ENCODE peak calls at places on chromosomes 13 and 19, in four cellular contexts. L is GM23248; A is CD4-positive, alpha-beta memory T cell; Q is uterus. U is an unnamed sample.

GRCh38 chr19:512548-513365 is 5.5 kb downstream of the TPGS1 start:
- DNase-seq in A (no peak), Q (no peak), L (no peak), U (no peak)

GRCh38 chr19:42132851-42133528 is 744 bp upstream of the POU2F2 start:
- DNase-seq in A (peak; percentile 79), L (peak; percentile 69), Q (peak; percentile 31), U (peak; percentile 70)

GRCh38 chr13:91576590-91576989 is 178.2 kb downstream of the GPC5 start:
- DNase-seq in A (no peak), L (no peak), Q (no peak), U (no peak)

GRCh38 chr19:41308450-41309224 is 1.3 kb upstream of the CCDC97 start:
- DNase-seq in L (peak; percentile 85), A (peak; percentile 92), Q (peak; percentile 95), U (peak; percentile 79)

GRCh38 chr13:42420304-42420703 is 148.4 kb downstream of the AKAP11 start:
- DNase-seq in A (no peak), Q (no peak), L (no peak), U (no peak)

GRCh38 chr19:6686628-6686975 is 16.6 kb upstream of the TNFSF14 start:
- DNase-seq in L (no peak), Q (no peak), A (no peak), U (no peak)

GRCh38 chr19:12939292-12939606 is 840 bp downstream of the CALR start:
- DNase-seq in Q (no peak), L (peak; percentile 90), A (peak; percentile 56), U (no peak)

GRCh38 chr19:55590621-55591020 is 8.7 kb downstream of the FIZ1 start:
- DNase-seq in A (no peak), L (peak; percentile 53), Q (no peak), U (no peak)

GRCh38 chr19:17950310-17951150 is 16.4 kb upstream of the KCNN1 start:
- DNase-seq in L (peak; percentile 24), A (peak; percentile 84), Q (no peak), U (no peak)

GRCh38 chr13:35926859-35927530 is 204.2 kb downstream of the DCLK1 start:
- DNase-seq in A (no peak), L (peak; percentile 28), Q (peak; percentile 61), U (no peak)

GRCh38 chr13:33727356-33728083 is 90.4 kb upstream of the RFC3 start:
- DNase-seq in L (peak; percentile 35), Q (no peak), A (no peak), U (no peak)

GRCh38 chr19:2026770-2027169 is 11.3 kb upstream of the BTBD2 start:
- DNase-seq in Q (no peak), L (no peak), A (no peak), U (no peak)

GRCh38 chr19:53906211-53907192 is 2.6 kb upstream of the CACNG7 start:
- DNase-seq in Q (no peak), L (peak; percentile 45), A (peak; percentile 50), U (no peak)

GRCh38 chr19:10454267-10454666 is 33.9 kb downstream of the PDE4A start:
- DNase-seq in L (peak; percentile 43), A (no peak), Q (no peak), U (no peak)

GRCh38 chr13:74575729-74576125 is 441.5 kb upstream of the KLF12 start:
- DNase-seq in A (peak; percentile 49), L (peak; percentile 73), Q (peak; percentile 29), U (peak; percentile 49)

GRCh38 chr19:1001538-1002166 is 1.4 kb downstream of the GRIN3B start:
- DNase-seq in A (peak; percentile 64), Q (no peak), L (peak; percentile 58), U (no peak)

GRCh38 chr13:31947506-31947905 is 84.1 kb upstream of the FRY start:
- DNase-seq in Q (no peak), A (no peak), L (peak; percentile 29), U (no peak)

GRCh38 chr19:52188822-52189744 is 769 bp upstream of the PPP2R1A start:
- DNase-seq in Q (no peak), L (peak; percentile 75), A (no peak), U (no peak)

GRCh38 chr13:106484755-106485193 is 50.7 kb downstream of the EFNB2 start:
- DNase-seq in Q (no peak), L (no peak), A (no peak), U (peak; percentile 18)

GRCh38 chr13:105603283-105603682 is 932.2 kb downstream of the EFNB2 start:
- DNase-seq in Q (no peak), L (no peak), A (no peak), U (no peak)

GRCh38 chr19:8635422-8635821 is 5.0 kb downstream of the NFILZ start:
- DNase-seq in A (no peak), Q (no peak), L (peak; percentile 75), U (no peak)

GRCh38 chr19:21101511-21102242 is 19.7 kb downstream of the ZNF714 start:
- DNase-seq in L (peak; percentile 16), Q (no peak), A (no peak), U (no peak)
- H3K27ac ChIP-seq in L (no peak overlapping the region), Q (no peak overlapping the region), A (no peak overlapping the region), U (no peak overlapping the region)

GRCh38 chr19:37935341-37935740 is 28.3 kb downstream of the SIPA1L3 start:
- DNase-seq in L (no peak), Q (no peak), A (no peak), U (no peak)

GRCh38 chr19:37936886-37937285 is 29.9 kb downstream of the SIPA1L3 start:
- DNase-seq in A (no peak), Q (no peak), L (no peak), U (no peak)

GRCh38 chr19:37941820-37942515 is 35.0 kb downstream of the SIPA1L3 start:
- DNase-seq in L (no peak), Q (no peak), A (no peak), U (no peak)

GRCh38 chr19:37936166-37936565 is 29.2 kb downstream of the SIPA1L3 start:
- DNase-seq in L (no peak), Q (no peak), A (no peak), U (no peak)

DNA sequence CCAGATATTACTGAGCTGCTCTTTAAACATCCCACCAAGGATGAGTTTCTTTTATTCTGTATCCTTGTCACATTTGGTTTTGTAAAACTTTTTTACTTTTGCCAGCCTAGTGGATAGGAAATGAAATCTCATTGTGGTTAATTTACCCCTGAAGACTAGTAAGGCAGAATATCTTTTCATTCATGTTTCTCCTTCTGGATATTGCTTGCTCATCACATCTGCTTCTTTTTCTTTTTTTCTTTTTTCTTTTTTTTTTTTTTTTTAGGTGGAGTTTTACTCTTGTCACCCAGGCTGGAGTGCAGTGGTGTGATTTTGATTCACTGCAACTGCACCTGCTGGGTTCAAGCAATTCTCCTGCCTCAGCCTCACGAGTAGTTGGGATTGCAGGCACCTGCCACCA is 31.4 kb downstream of the SIPA1L3 start:
- DNase-seq in Q (no peak), L (no peak), A (no peak), U (no peak)
- H3K27ac ChIP-seq in Q (no peak overlapping the region), L (no peak overlapping the region), A (no peak overlapping the region), U (no peak overlapping the region)

GRCh38 chr13:20972731-20973130 is 70.2 kb upstream of the XPO4 start:
- DNase-seq in Q (no peak), L (no peak), A (no peak), U (no peak)
- H3K27ac ChIP-seq in Q (no peak overlapping the region), L (no peak overlapping the region), A (no peak overlapping the region), U (no peak overlapping the region)

GRCh38 chr13:96068729-96069128 is 15.5 kb upstream of the UGGT2 start:
- DNase-seq in L (no peak), Q (no peak), A (no peak), U (no peak)

DNA sequence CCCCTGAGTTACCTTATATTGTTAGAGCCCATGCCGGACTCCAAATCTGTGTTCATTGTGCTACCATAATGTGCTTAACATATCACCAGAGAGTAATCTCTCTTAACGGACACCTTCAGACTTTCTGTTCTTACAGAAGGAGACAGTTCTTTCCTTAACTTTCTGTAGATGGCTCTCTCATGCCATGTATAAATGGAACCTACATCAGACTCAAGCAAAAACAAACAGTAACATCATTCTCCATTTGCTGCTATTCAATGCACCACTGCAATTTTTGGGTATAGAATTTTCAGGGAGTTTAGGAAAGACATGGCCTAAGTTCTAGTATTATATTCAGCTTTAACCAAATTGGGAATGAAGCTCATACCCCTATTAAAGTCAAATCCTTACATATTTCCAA is 12.7 kb upstream of the UGGT2 start:
- DNase-seq in L (no peak), Q (no peak), A (no peak), U (no peak)
- H3K27ac ChIP-seq in L (no peak overlapping the region), Q (no peak overlapping the region), A (no peak overlapping the region), U (no peak overlapping the region)

GRCh38 chr13:46721054-46721453 is 75.9 kb downstream of the ESD start:
- DNase-seq in A (no peak), L (peak; percentile 76), Q (peak; percentile 64), U (peak; percentile 6)
- H3K27ac ChIP-seq in A (no peak overlapping the region), L (no peak overlapping the region), Q (peak overlapping the region; percentile 14), U (no peak overlapping the region)

DNA sequence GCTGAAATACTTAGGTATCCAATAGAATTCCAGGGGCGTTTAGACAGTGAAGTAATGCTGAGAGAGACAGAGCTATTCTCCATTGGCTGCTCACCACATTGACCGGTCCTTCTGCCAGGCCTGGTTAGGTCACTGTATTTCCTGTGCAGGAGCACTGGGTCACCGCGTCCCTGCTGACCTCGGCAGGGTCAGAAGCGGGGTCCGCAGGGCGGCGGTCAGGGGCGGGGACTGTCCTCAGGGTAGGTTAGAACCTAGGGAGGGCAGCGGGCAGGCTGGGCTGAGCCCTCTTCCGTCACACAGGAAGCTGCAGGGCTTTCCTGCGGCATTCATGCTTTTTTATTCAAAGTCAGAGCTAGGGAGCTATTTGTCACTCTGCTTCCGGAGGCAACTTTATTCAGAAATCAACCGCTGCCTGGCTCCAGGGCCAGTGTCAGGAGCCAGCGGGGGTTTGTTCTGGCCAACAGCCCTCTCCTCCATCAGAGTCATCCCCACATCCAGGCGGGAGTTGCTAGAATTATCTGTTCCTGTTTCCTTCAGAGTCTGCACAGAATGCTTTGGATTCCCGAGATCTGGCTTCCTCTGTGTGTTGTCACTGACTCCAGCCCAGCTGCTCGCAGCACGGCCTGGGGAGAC is 81.3 kb upstream of the WASF3 start:
- DNase-seq in A (no peak), L (peak; percentile 75), Q (no peak), U (no peak)
- H3K27ac ChIP-seq in A (no peak overlapping the region), L (peak overlapping the region; percentile 53), Q (no peak overlapping the region), U (no peak overlapping the region)

DNA sequence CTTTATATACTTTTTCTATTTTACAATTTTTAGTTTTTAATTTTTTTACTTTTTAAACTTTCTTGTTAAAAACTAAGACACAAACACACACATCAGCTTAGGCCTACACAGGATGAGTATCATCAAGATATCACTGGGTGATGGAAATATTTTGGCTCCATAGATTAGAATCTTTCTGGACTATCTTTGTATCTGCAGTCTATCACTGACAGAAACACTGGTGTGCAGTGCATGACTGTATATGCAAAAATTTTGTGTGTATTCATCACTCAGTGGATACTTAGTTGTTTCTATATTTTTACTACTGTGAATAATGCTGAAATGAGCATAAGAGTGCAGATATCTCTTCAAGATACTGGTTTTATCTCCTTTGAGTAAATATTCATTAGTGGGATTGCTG is 68.0 kb upstream of the GPC6 start:
- DNase-seq in Q (no peak), A (no peak), L (no peak), U (no peak)
- H3K27ac ChIP-seq in Q (no peak overlapping the region), A (no peak overlapping the region), L (no peak overlapping the region), U (no peak overlapping the region)

GRCh38 chr13:95603887-95604533 is 40.5 kb downstream of the DZIP1 start:
- DNase-seq in Q (no peak), L (peak; percentile 10), A (no peak), U (no peak)
- H3K27ac ChIP-seq in Q (no peak overlapping the region), L (no peak overlapping the region), A (no peak overlapping the region), U (no peak overlapping the region)